ENCODE peak calls at places on chromosomes 3 and 15, in six cellular contexts. D is cardiac fibroblast; C is NCI-H1417; L is activated CD4-positive, alpha-beta T cell treated with anti-CD3 and anti-CD28 coated beads for 36 hours; O is NCI-H69; Q is bronchial epithelial cell. N is an unnamed sample.

GRCh38 chr3:71926242-71926560 is 141.3 kb upstream of the PROK2 start:
- DNase-seq in D (peak), C (peak), L (peak), O (peak), Q (peak), N (no peak)

GRCh38 chr15:43127752-43128151 is 5.6 kb upstream of the TMEM62 start:
- DNase-seq in D (no peak), C (peak), L (no peak), O (peak), Q (no peak), N (no peak)

GRCh38 chr3:52286777-52287110 is 884 bp upstream of the GLYCTK start:
- DNase-seq in D (peak), C (no peak), L (no peak), O (no peak), Q (no peak), N (no peak)

GRCh38 chr15:71691700-71692417 is 118.5 kb upstream of the NR2E3 start:
- DNase-seq in D (peak), C (no peak), L (no peak), O (no peak), Q (peak), N (no peak)

GRCh38 chr3:120299403-120299802 is 14.4 kb upstream of the GPR156 start:
- DNase-seq in D (no peak), C (no peak), L (no peak), O (no peak), Q (peak), N (no peak)

GRCh38 chr15:74793135-74794028 is 11.5 kb downstream of the CSK start:
- DNase-seq in D (no peak), C (no peak), L (peak), O (peak), Q (peak), N (no peak)

GRCh38 chr3:55936549-55937052 is 449.5 kb upstream of the WNT5A start:
- DNase-seq in D (no peak), C (no peak), L (no peak), O (no peak), Q (no peak), N (no peak)

GRCh38 chr15:72782993-72783562 is 480 bp downstream of the ADPGK start:
- DNase-seq in D (peak), C (no peak), L (peak), O (peak), Q (peak), N (peak)

GRCh38 chr3:196968233-196969000 is at the start of gene PIGZ:
- DNase-seq in D (peak), C (peak), L (peak), O (peak), Q (no peak), N (peak)

GRCh38 chr3:110894574-110894973 is 177.0 kb upstream of the NECTIN3 start:
- DNase-seq in D (no peak), C (no peak), L (no peak), O (no peak), Q (no peak), N (no peak)

GRCh38 chr15:79057050-79057449 is 33.5 kb downstream of the RASGRF1 start:
- DNase-seq in D (no peak), C (no peak), L (no peak), O (no peak), Q (no peak), N (no peak)

GRCh38 chr3:168455814-168456213 is 360.1 kb upstream of the GOLIM4 start:
- DNase-seq in D (no peak), C (no peak), L (no peak), O (peak), Q (no peak), N (no peak)

GRCh38 chr15:31215490-31216209 is 111.0 kb upstream of the KLF13 start:
- DNase-seq in D (peak), C (peak), L (peak), O (peak), Q (no peak), N (peak)

GRCh38 chr3:151263126-151263525 is 15.2 kb downstream of the P2RY14 start:
- DNase-seq in D (peak), C (no peak), L (no peak), O (no peak), Q (no peak), N (no peak)

GRCh38 chr3:184568918-184569829 is 7.6 kb downstream of the EPHB3 start:
- DNase-seq in D (peak), C (peak), L (peak), O (peak), Q (peak), N (peak)

GRCh38 chr3:183378008-183378407 is 50.4 kb downstream of the MCF2L2 start:
- DNase-seq in D (no peak), C (peak), L (no peak), O (peak), Q (no peak), N (no peak)

GRCh38 chr3:182284793-182285192 is 508.5 kb upstream of the ATP11B start:
- DNase-seq in D (no peak), C (peak), L (no peak), O (peak), Q (peak), N (no peak)

GRCh38 chr3:114553949-114554593 is 260.2 kb downstream of the TIGIT start:
- DNase-seq in D (no peak), C (no peak), L (no peak), O (no peak), Q (no peak), N (no peak)

GRCh38 chr15:40367038-40367672 is 9.1 kb downstream of the DISP2 start:
- DNase-seq in D (no peak), C (no peak), L (no peak), O (no peak), Q (no peak), N (no peak)

GRCh38 chr3:39126532-39127071 is 19.1 kb downstream of the TTC21A start:
- DNase-seq in D (peak), C (peak), L (peak), O (peak), Q (peak), N (no peak)

GRCh38 chr3:66355394-66355793 is 134.6 kb downstream of the SLC25A26 start:
- DNase-seq in D (no peak), C (no peak), L (no peak), O (no peak), Q (no peak), N (no peak)

GRCh38 chr3:39978293-39978692 is 168.9 kb downstream of the MYRIP start:
- DNase-seq in D (no peak), C (no peak), L (no peak), O (peak), Q (no peak), N (no peak)

GRCh38 chr15:94236638-94237037 is 5.3 kb downstream of the MCTP2 start:
- DNase-seq in D (no peak), C (no peak), L (no peak), O (peak), Q (peak), N (no peak)

GRCh38 chr3:179495483-179495882 is 44.2 kb upstream of the GNB4 start:
- DNase-seq in D (no peak), C (no peak), L (no peak), O (no peak), Q (no peak), N (no peak)

GRCh38 chr3:128083980-128084674 is 31.9 kb downstream of the SEC61A1 start:
- DNase-seq in D (peak), C (no peak), L (no peak), O (peak), Q (no peak), N (no peak)

N was measured in lower leg skin.